ENCODE peak calls at places on chromosomes 13 and 19, in nine cellular contexts. One of them, this sample, is unnamed.

GRCh38 chr19:16337809-16338469 is 13.3 kb downstream of the KLF2 start:
- ATAC-seq in T-helper 17 cell: no peak
- ATAC-seq in right cardiac atrium: no peak
- ATAC-seq in activated T-cell treated with anti-CD3 and anti-CD28 coated beads, Interleukin-2, amount 50 U/mL, for 4 hours: no peak
- ATAC-seq in T-cell: peak
- ATAC-seq in left lobe of liver: no peak
- ATAC-seq in left cardiac atrium: no peak
- ATAC-seq in HepG2: no peak
- ATAC-seq in stimulated activated naive CD8-positive, alpha-beta T cell treated with anti-CD3 and anti-CD28 coated beads, Interleukin-15, amount 100 ng/mL, for 72 hours: no peak
- ATAC-seq in this sample: peak

GRCh38 chr13:40186636-40187323 is 479.7 kb downstream of the FOXO1 start:
- ATAC-seq in HepG2: no peak
- ATAC-seq in right cardiac atrium: no peak
- ATAC-seq in left cardiac atrium: no peak
- ATAC-seq in left lobe of liver: no peak
- ATAC-seq in T-cell: peak
- ATAC-seq in activated T-cell treated with anti-CD3 and anti-CD28 coated beads, Interleukin-2, amount 50 U/mL, for 4 hours: no peak
- ATAC-seq in T-helper 17 cell: peak
- ATAC-seq in stimulated activated naive CD8-positive, alpha-beta T cell treated with anti-CD3 and anti-CD28 coated beads, Interleukin-15, amount 100 ng/mL, for 72 hours: peak
- ATAC-seq in this sample: no peak

GRCh38 chr13:107117327-107118012 is 549.5 kb upstream of the ARGLU1 start:
- ATAC-seq in T-helper 17 cell: no peak
- ATAC-seq in activated T-cell treated with anti-CD3 and anti-CD28 coated beads, Interleukin-2, amount 50 U/mL, for 4 hours: no peak
- ATAC-seq in right cardiac atrium: no peak
- ATAC-seq in T-cell: no peak
- ATAC-seq in left lobe of liver: no peak
- ATAC-seq in HepG2: no peak
- ATAC-seq in left cardiac atrium: no peak
- ATAC-seq in stimulated activated naive CD8-positive, alpha-beta T cell treated with anti-CD3 and anti-CD28 coated beads, Interleukin-15, amount 100 ng/mL, for 72 hours: no peak
- ATAC-seq in this sample: no peak

GRCh38 chr19:50416034-50416814 is 2.5 kb upstream of the SPIB start:
- ATAC-seq in activated T-cell treated with anti-CD3 and anti-CD28 coated beads, Interleukin-2, amount 50 U/mL, for 4 hours: no peak
- ATAC-seq in stimulated activated naive CD8-positive, alpha-beta T cell treated with anti-CD3 and anti-CD28 coated beads, Interleukin-15, amount 100 ng/mL, for 72 hours: peak
- ATAC-seq in left cardiac atrium: no peak
- ATAC-seq in right cardiac atrium: no peak
- ATAC-seq in T-helper 17 cell: no peak
- ATAC-seq in HepG2: no peak
- ATAC-seq in T-cell: no peak
- ATAC-seq in left lobe of liver: no peak
- ATAC-seq in this sample: peak

GRCh38 chr13:99997702-99998219 is 16.2 kb downstream of the ZIC2 start:
- ATAC-seq in T-cell: no peak
- ATAC-seq in activated T-cell treated with anti-CD3 and anti-CD28 coated beads, Interleukin-2, amount 50 U/mL, for 4 hours: no peak
- ATAC-seq in left cardiac atrium: no peak
- ATAC-seq in T-helper 17 cell: no peak
- ATAC-seq in HepG2: no peak
- ATAC-seq in left lobe of liver: no peak
- ATAC-seq in stimulated activated naive CD8-positive, alpha-beta T cell treated with anti-CD3 and anti-CD28 coated beads, Interleukin-15, amount 100 ng/mL, for 72 hours: no peak
- ATAC-seq in right cardiac atrium: peak
- ATAC-seq in this sample: peak

GRCh38 chr19:42473686-42474085 is 30.9 kb upstream of the CXCL17 start:
- ATAC-seq in activated T-cell treated with anti-CD3 and anti-CD28 coated beads, Interleukin-2, amount 50 U/mL, for 4 hours: no peak
- ATAC-seq in T-helper 17 cell: no peak
- ATAC-seq in right cardiac atrium: no peak
- ATAC-seq in stimulated activated naive CD8-positive, alpha-beta T cell treated with anti-CD3 and anti-CD28 coated beads, Interleukin-15, amount 100 ng/mL, for 72 hours: no peak
- ATAC-seq in HepG2: no peak
- ATAC-seq in left lobe of liver: no peak
- ATAC-seq in T-cell: no peak
- ATAC-seq in left cardiac atrium: no peak
- ATAC-seq in this sample: no peak

GRCh38 chr19:50505856-50506611 is 5.0 kb downstream of the JOSD2 start:
- ATAC-seq in right cardiac atrium: no peak
- ATAC-seq in left cardiac atrium: no peak
- ATAC-seq in T-cell: no peak
- ATAC-seq in HepG2: no peak
- ATAC-seq in activated T-cell treated with anti-CD3 and anti-CD28 coated beads, Interleukin-2, amount 50 U/mL, for 4 hours: no peak
- ATAC-seq in stimulated activated naive CD8-positive, alpha-beta T cell treated with anti-CD3 and anti-CD28 coated beads, Interleukin-15, amount 100 ng/mL, for 72 hours: no peak
- ATAC-seq in T-helper 17 cell: no peak
- ATAC-seq in left lobe of liver: no peak
- ATAC-seq in this sample: no peak

GRCh38 chr13:79194272-79194671 is 211.8 kb downstream of the RBM26 start:
- ATAC-seq in left cardiac atrium: no peak
- ATAC-seq in stimulated activated naive CD8-positive, alpha-beta T cell treated with anti-CD3 and anti-CD28 coated beads, Interleukin-15, amount 100 ng/mL, for 72 hours: peak
- ATAC-seq in activated T-cell treated with anti-CD3 and anti-CD28 coated beads, Interleukin-2, amount 50 U/mL, for 4 hours: peak
- ATAC-seq in HepG2: no peak
- ATAC-seq in left lobe of liver: no peak
- ATAC-seq in T-helper 17 cell: peak
- ATAC-seq in right cardiac atrium: no peak
- ATAC-seq in T-cell: peak
- ATAC-seq in this sample: no peak

GRCh38 chr19:19582471-19582870 is 36.0 kb downstream of the PBX4 start:
- ATAC-seq in left cardiac atrium: no peak
- ATAC-seq in stimulated activated naive CD8-positive, alpha-beta T cell treated with anti-CD3 and anti-CD28 coated beads, Interleukin-15, amount 100 ng/mL, for 72 hours: no peak
- ATAC-seq in left lobe of liver: no peak
- ATAC-seq in activated T-cell treated with anti-CD3 and anti-CD28 coated beads, Interleukin-2, amount 50 U/mL, for 4 hours: no peak
- ATAC-seq in HepG2: no peak
- ATAC-seq in T-helper 17 cell: no peak
- ATAC-seq in right cardiac atrium: no peak
- ATAC-seq in T-cell: peak
- ATAC-seq in this sample: no peak

GRCh38 chr13:113836917-113837553 is 26.8 kb downstream of the GAS6 start:
- ATAC-seq in stimulated activated naive CD8-positive, alpha-beta T cell treated with anti-CD3 and anti-CD28 coated beads, Interleukin-15, amount 100 ng/mL, for 72 hours: peak
- ATAC-seq in left cardiac atrium: peak
- ATAC-seq in HepG2: no peak
- ATAC-seq in activated T-cell treated with anti-CD3 and anti-CD28 coated beads, Interleukin-2, amount 50 U/mL, for 4 hours: no peak
- ATAC-seq in left lobe of liver: peak
- ATAC-seq in right cardiac atrium: peak
- ATAC-seq in T-helper 17 cell: no peak
- ATAC-seq in T-cell: no peak
- ATAC-seq in this sample: peak

This sample was measured in esophagus mucosa.